ENCODE peak calls at places on chromosomes 12 and 14, in four cellular contexts. One of them, this sample, is unnamed.

GRCh38 chr12:28517101-28517500 is 326.8 kb downstream of the CCDC91 start:
- DNase-seq in HCT116: no peak
- DNase-seq in K562: no peak
- DNase-seq in HepG2: no peak
- DNase-seq in this sample: no peak

GRCh38 chr14:68458253-68458652 is 334.6 kb downstream of the ZFP36L1 start:
- DNase-seq in HCT116: no peak
- DNase-seq in K562: no peak
- DNase-seq in HepG2: no peak
- DNase-seq in this sample: no peak

GRCh38 chr12:128459067-128459466 is 192.1 kb downstream of the TMEM132C start:
- DNase-seq in HCT116: no peak
- DNase-seq in K562: no peak
- DNase-seq in HepG2: no peak
- DNase-seq in this sample: no peak

GRCh38 chr12:32240833-32241232 is 134.2 kb downstream of the BICD1 start:
- DNase-seq in HCT116: no peak
- DNase-seq in K562: no peak
- DNase-seq in HepG2: no peak
- DNase-seq in this sample: no peak

GRCh38 chr12:88308825-88309224 is 166.7 kb downstream of the TMTC3 start:
- DNase-seq in HCT116: no peak
- DNase-seq in K562: no peak
- DNase-seq in HepG2: no peak
- DNase-seq in this sample: no peak

GRCh38 chr14:69685217-69685616 is 73.8 kb downstream of the SUSD6 start:
- DNase-seq in HCT116: no peak
- DNase-seq in K562: peak
- DNase-seq in HepG2: no peak
- DNase-seq in this sample: peak

GRCh38 chr12:27488479-27488878 is 35.5 kb upstream of the PPFIBP1 start:
- DNase-seq in HCT116: no peak
- DNase-seq in K562: no peak
- DNase-seq in HepG2: no peak
- DNase-seq in this sample: no peak

GRCh38 chr12:42128888-42129287 is 15.8 kb downstream of the GXYLT1 start:
- DNase-seq in HCT116: no peak
- DNase-seq in K562: no peak
- DNase-seq in HepG2: no peak
- DNase-seq in this sample: no peak

GRCh38 chr14:26448181-26448855 is 149.5 kb downstream of the NOVA1 start:
- DNase-seq in HCT116: no peak
- DNase-seq in K562: no peak
- DNase-seq in HepG2: no peak
- DNase-seq in this sample: no peak

GRCh38 chr14:74239848-74240793 is 872 bp downstream of the VSX2 start:
- DNase-seq in HCT116: no peak
- DNase-seq in K562: no peak
- DNase-seq in HepG2: no peak
- DNase-seq in this sample: no peak

GRCh38 chr12:22415342-22416309 is 81.1 kb upstream of the ST8SIA1 start:
- DNase-seq in HCT116: no peak
- DNase-seq in K562: no peak
- DNase-seq in HepG2: no peak
- DNase-seq in this sample: no peak

GRCh38 chr14:68864301-68864810 is 71.5 kb upstream of the ZFP36L1 start:
- DNase-seq in HCT116: no peak
- DNase-seq in K562: no peak
- DNase-seq in HepG2: no peak
- DNase-seq in this sample: no peak

GRCh38 chr12:21248679-21249078 is 86.0 kb downstream of the SLCO1A2 start:
- DNase-seq in HCT116: no peak
- DNase-seq in K562: no peak
- DNase-seq in HepG2: no peak
- DNase-seq in this sample: no peak

GRCh38 chr12:3218150-3218845 is 141.1 kb downstream of the TSPAN9 start:
- DNase-seq in HCT116: no peak
- DNase-seq in K562: no peak
- DNase-seq in HepG2: no peak
- DNase-seq in this sample: no peak

GRCh38 chr14:86501611-86502010 is 971.7 kb downstream of the FLRT2 start:
- DNase-seq in HCT116: no peak
- DNase-seq in K562: no peak
- DNase-seq in HepG2: no peak
- DNase-seq in this sample: no peak

GRCh38 chr12:42135264-42135814 is 9.3 kb downstream of the GXYLT1 start:
- DNase-seq in HCT116: no peak
- DNase-seq in K562: no peak
- DNase-seq in HepG2: no peak
- DNase-seq in this sample: no peak

DNA sequence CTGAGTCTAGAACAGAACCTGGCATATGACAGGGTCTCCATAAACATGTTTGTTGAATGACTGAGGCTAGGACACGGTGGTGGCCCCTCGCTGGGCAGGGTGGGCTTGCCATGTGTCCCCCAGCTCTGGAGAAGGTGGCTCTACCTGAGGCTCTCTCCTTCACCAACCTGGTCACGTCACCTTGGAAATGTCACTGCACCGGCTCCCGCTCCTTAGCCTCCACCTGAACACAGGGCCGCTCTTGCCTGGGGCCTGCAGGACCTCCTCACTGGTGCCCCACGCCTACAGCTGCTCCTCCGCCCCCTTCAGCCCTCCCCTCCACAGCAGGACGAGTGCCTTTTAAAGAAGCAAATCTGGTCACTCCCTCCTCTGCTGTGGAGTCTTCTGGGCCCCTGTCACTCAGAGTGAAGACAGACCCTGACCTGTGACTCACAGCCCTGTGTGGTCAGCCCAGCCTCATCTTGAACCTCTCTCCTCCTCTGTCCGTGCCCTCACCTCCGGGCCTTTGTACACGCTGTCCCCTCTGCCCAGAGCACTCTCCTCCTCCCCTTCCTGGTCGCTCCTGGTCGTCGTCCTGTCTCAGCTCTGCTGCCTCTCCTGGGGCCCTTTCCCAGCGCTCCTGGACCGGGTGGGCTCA is 81.0 kb downstream of the ADGRD1 start:
- DNase-seq in HCT116: no peak
- DNase-seq in K562: no peak
- DNase-seq in HepG2: no peak
- DNase-seq in this sample: no peak
- H3K4me3 ChIP-seq in HCT116: no peak
- H3K4me3 ChIP-seq in K562: no peak
- H3K4me3 ChIP-seq in HepG2: no peak
- H3K4me3 ChIP-seq in this sample: no peak

GRCh38 chr12:93183940-93184663 is 193.6 kb upstream of the NUDT4 start:
- DNase-seq in HCT116: no peak
- DNase-seq in K562: peak
- DNase-seq in HepG2: no peak
- DNase-seq in this sample: no peak
- TF ChIP-seq REST in HCT116: no peak
- TF ChIP-seq REST in K562: no peak
- TF ChIP-seq REST in HepG2: no peak
- TF ChIP-seq REST in this sample: no peak

GRCh38 chr12:68807576-68808387 is at the start of gene MDM2:
- DNase-seq in HCT116: peak
- DNase-seq in K562: peak
- DNase-seq in HepG2: peak
- DNase-seq in this sample: no peak
- TF ChIP-seq TCF7L2 in HCT116: peak
- TF ChIP-seq TCF7L2 in K562: no peak
- TF ChIP-seq TCF7L2 in HepG2: no peak
- TF ChIP-seq TCF7L2 in this sample: peak

GRCh38 chr12:46147144-46147543 is 121.7 kb downstream of the SLC38A1 start:
- DNase-seq in HCT116: no peak
- DNase-seq in K562: no peak
- DNase-seq in HepG2: no peak
- DNase-seq in this sample: no peak
- H3K4me3 ChIP-seq in HCT116: no peak
- H3K4me3 ChIP-seq in K562: no peak
- H3K4me3 ChIP-seq in HepG2: no peak
- H3K4me3 ChIP-seq in this sample: no peak

This sample was measured in Panc1.